ENCODE peak calls at places on chromosome 12, in ten cellular contexts. One of them, this sample, is unnamed.

GRCh38 chr12:14567311-14568195 is at the start of gene PLBD1:
- DNase-seq in HTR-8/SVneo: no peak
- DNase-seq in PC-3: peak; percentile 44
- DNase-seq in GM12891: peak; percentile 51
- DNase-seq in stimulated activated CD4-positive, alpha-beta T cell treated with anti-CD3 and anti-CD28 coated beads, Interleukin-4, amount 100 ng/mL, for 48 hours: no peak
- DNase-seq in CD8-positive, alpha-beta memory T cell: no peak
- DNase-seq in activated T-helper 9 cell treated with anti-CD3 and anti-CD28 coated beads, Interleukin-2, amount 50 U/mL, for 16 hours: no peak
- DNase-seq in T-helper 17 cell: no peak
- DNase-seq in NCI-H1417: peak; percentile 44
- DNase-seq in activated CD4-positive, alpha-beta memory T cell treated with anti-CD3 and anti-CD28 coated beads, Interleukin-2, amount 10 ng/mL, durations not matched to agents 7 days and 5 days: no peak
- DNase-seq in this sample: peak; percentile 12

GRCh38 chr12:87217486-87217885 is 811.7 kb downstream of the C12orf50 start:
- DNase-seq in GM12891: no peak
- DNase-seq in stimulated activated CD4-positive, alpha-beta T cell treated with anti-CD3 and anti-CD28 coated beads, Interleukin-4, amount 100 ng/mL, for 48 hours: no peak
- DNase-seq in T-helper 17 cell: no peak
- DNase-seq in CD8-positive, alpha-beta memory T cell: no peak
- DNase-seq in HTR-8/SVneo: no peak
- DNase-seq in activated CD4-positive, alpha-beta memory T cell treated with anti-CD3 and anti-CD28 coated beads, Interleukin-2, amount 10 ng/mL, durations not matched to agents 7 days and 5 days: no peak
- DNase-seq in NCI-H1417: no peak
- DNase-seq in activated T-helper 9 cell treated with anti-CD3 and anti-CD28 coated beads, Interleukin-2, amount 50 U/mL, for 16 hours: no peak
- DNase-seq in PC-3: no peak
- DNase-seq in this sample: no peak

GRCh38 chr12:105204916-105205315 is 31.1 kb downstream of the APPL2 start:
- DNase-seq in stimulated activated CD4-positive, alpha-beta T cell treated with anti-CD3 and anti-CD28 coated beads, Interleukin-4, amount 100 ng/mL, for 48 hours: peak; percentile 28
- DNase-seq in GM12891: no peak
- DNase-seq in activated CD4-positive, alpha-beta memory T cell treated with anti-CD3 and anti-CD28 coated beads, Interleukin-2, amount 10 ng/mL, durations not matched to agents 7 days and 5 days: no peak
- DNase-seq in NCI-H1417: no peak
- DNase-seq in HTR-8/SVneo: no peak
- DNase-seq in activated T-helper 9 cell treated with anti-CD3 and anti-CD28 coated beads, Interleukin-2, amount 50 U/mL, for 16 hours: no peak
- DNase-seq in PC-3: peak; percentile 83
- DNase-seq in CD8-positive, alpha-beta memory T cell: no peak
- DNase-seq in T-helper 17 cell: no peak
- DNase-seq in this sample: no peak

GRCh38 chr12:93318720-93319522 is 58.8 kb upstream of the NUDT4 start:
- DNase-seq in NCI-H1417: peak; percentile 93
- DNase-seq in GM12891: no peak
- DNase-seq in T-helper 17 cell: no peak
- DNase-seq in activated T-helper 9 cell treated with anti-CD3 and anti-CD28 coated beads, Interleukin-2, amount 50 U/mL, for 16 hours: no peak
- DNase-seq in activated CD4-positive, alpha-beta memory T cell treated with anti-CD3 and anti-CD28 coated beads, Interleukin-2, amount 10 ng/mL, durations not matched to agents 7 days and 5 days: no peak
- DNase-seq in stimulated activated CD4-positive, alpha-beta T cell treated with anti-CD3 and anti-CD28 coated beads, Interleukin-4, amount 100 ng/mL, for 48 hours: no peak
- DNase-seq in CD8-positive, alpha-beta memory T cell: no peak
- DNase-seq in HTR-8/SVneo: no peak
- DNase-seq in PC-3: no peak
- DNase-seq in this sample: no peak

GRCh38 chr12:113407931-113408585 is 4.4 kb upstream of the SDS start:
- DNase-seq in CD8-positive, alpha-beta memory T cell: no peak
- DNase-seq in activated CD4-positive, alpha-beta memory T cell treated with anti-CD3 and anti-CD28 coated beads, Interleukin-2, amount 10 ng/mL, durations not matched to agents 7 days and 5 days: no peak
- DNase-seq in GM12891: no peak
- DNase-seq in NCI-H1417: no peak
- DNase-seq in activated T-helper 9 cell treated with anti-CD3 and anti-CD28 coated beads, Interleukin-2, amount 50 U/mL, for 16 hours: no peak
- DNase-seq in stimulated activated CD4-positive, alpha-beta T cell treated with anti-CD3 and anti-CD28 coated beads, Interleukin-4, amount 100 ng/mL, for 48 hours: no peak
- DNase-seq in T-helper 17 cell: no peak
- DNase-seq in HTR-8/SVneo: no peak
- DNase-seq in PC-3: peak; percentile 55
- DNase-seq in this sample: no peak

GRCh38 chr12:54725233-54725843 is 77.2 kb upstream of the DCD start:
- DNase-seq in CD8-positive, alpha-beta memory T cell: no peak
- DNase-seq in PC-3: peak; percentile 56
- DNase-seq in GM12891: no peak
- DNase-seq in NCI-H1417: peak; percentile 49
- DNase-seq in stimulated activated CD4-positive, alpha-beta T cell treated with anti-CD3 and anti-CD28 coated beads, Interleukin-4, amount 100 ng/mL, for 48 hours: no peak
- DNase-seq in HTR-8/SVneo: peak; percentile 10
- DNase-seq in activated T-helper 9 cell treated with anti-CD3 and anti-CD28 coated beads, Interleukin-2, amount 50 U/mL, for 16 hours: no peak
- DNase-seq in T-helper 17 cell: no peak
- DNase-seq in activated CD4-positive, alpha-beta memory T cell treated with anti-CD3 and anti-CD28 coated beads, Interleukin-2, amount 10 ng/mL, durations not matched to agents 7 days and 5 days: no peak
- DNase-seq in this sample: no peak

GRCh38 chr12:3496964-3497363 is 6.0 kb downstream of the PRMT8 start:
- DNase-seq in GM12891: no peak
- DNase-seq in CD8-positive, alpha-beta memory T cell: no peak
- DNase-seq in NCI-H1417: peak; percentile 71
- DNase-seq in T-helper 17 cell: no peak
- DNase-seq in HTR-8/SVneo: no peak
- DNase-seq in activated T-helper 9 cell treated with anti-CD3 and anti-CD28 coated beads, Interleukin-2, amount 50 U/mL, for 16 hours: no peak
- DNase-seq in stimulated activated CD4-positive, alpha-beta T cell treated with anti-CD3 and anti-CD28 coated beads, Interleukin-4, amount 100 ng/mL, for 48 hours: no peak
- DNase-seq in activated CD4-positive, alpha-beta memory T cell treated with anti-CD3 and anti-CD28 coated beads, Interleukin-2, amount 10 ng/mL, durations not matched to agents 7 days and 5 days: no peak
- DNase-seq in PC-3: peak; percentile 42
- DNase-seq in this sample: no peak

GRCh38 chr12:54393743-54394142 is 9.2 kb upstream of the ZNF385A start:
- DNase-seq in activated CD4-positive, alpha-beta memory T cell treated with anti-CD3 and anti-CD28 coated beads, Interleukin-2, amount 10 ng/mL, durations not matched to agents 7 days and 5 days: no peak
- DNase-seq in PC-3: no peak
- DNase-seq in GM12891: no peak
- DNase-seq in HTR-8/SVneo: no peak
- DNase-seq in stimulated activated CD4-positive, alpha-beta T cell treated with anti-CD3 and anti-CD28 coated beads, Interleukin-4, amount 100 ng/mL, for 48 hours: no peak
- DNase-seq in CD8-positive, alpha-beta memory T cell: no peak
- DNase-seq in T-helper 17 cell: no peak
- DNase-seq in activated T-helper 9 cell treated with anti-CD3 and anti-CD28 coated beads, Interleukin-2, amount 50 U/mL, for 16 hours: no peak
- DNase-seq in NCI-H1417: no peak
- DNase-seq in this sample: no peak

GRCh38 chr12:93100610-93101009 is 171.5 kb upstream of the EEA1 start:
- DNase-seq in stimulated activated CD4-positive, alpha-beta T cell treated with anti-CD3 and anti-CD28 coated beads, Interleukin-4, amount 100 ng/mL, for 48 hours: no peak
- DNase-seq in NCI-H1417: no peak
- DNase-seq in activated T-helper 9 cell treated with anti-CD3 and anti-CD28 coated beads, Interleukin-2, amount 50 U/mL, for 16 hours: no peak
- DNase-seq in CD8-positive, alpha-beta memory T cell: no peak
- DNase-seq in GM12891: no peak
- DNase-seq in activated CD4-positive, alpha-beta memory T cell treated with anti-CD3 and anti-CD28 coated beads, Interleukin-2, amount 10 ng/mL, durations not matched to agents 7 days and 5 days: no peak
- DNase-seq in HTR-8/SVneo: no peak
- DNase-seq in PC-3: no peak
- DNase-seq in T-helper 17 cell: no peak
- DNase-seq in this sample: no peak

GRCh38 chr12:3004655-3005565 is 45.7 kb downstream of the TEAD4 start:
- DNase-seq in CD8-positive, alpha-beta memory T cell: no peak
- DNase-seq in activated CD4-positive, alpha-beta memory T cell treated with anti-CD3 and anti-CD28 coated beads, Interleukin-2, amount 10 ng/mL, durations not matched to agents 7 days and 5 days: no peak
- DNase-seq in T-helper 17 cell: no peak
- DNase-seq in NCI-H1417: no peak
- DNase-seq in HTR-8/SVneo: no peak
- DNase-seq in activated T-helper 9 cell treated with anti-CD3 and anti-CD28 coated beads, Interleukin-2, amount 50 U/mL, for 16 hours: no peak
- DNase-seq in stimulated activated CD4-positive, alpha-beta T cell treated with anti-CD3 and anti-CD28 coated beads, Interleukin-4, amount 100 ng/mL, for 48 hours: no peak
- DNase-seq in PC-3: no peak
- DNase-seq in GM12891: peak; percentile 46
- DNase-seq in this sample: no peak

GRCh38 chr12:52029686-52030085 is 21.6 kb upstream of the NR4A1 start:
- DNase-seq in activated CD4-positive, alpha-beta memory T cell treated with anti-CD3 and anti-CD28 coated beads, Interleukin-2, amount 10 ng/mL, durations not matched to agents 7 days and 5 days: no peak
- DNase-seq in stimulated activated CD4-positive, alpha-beta T cell treated with anti-CD3 and anti-CD28 coated beads, Interleukin-4, amount 100 ng/mL, for 48 hours: no peak
- DNase-seq in GM12891: no peak
- DNase-seq in PC-3: peak; percentile 25
- DNase-seq in CD8-positive, alpha-beta memory T cell: no peak
- DNase-seq in T-helper 17 cell: no peak
- DNase-seq in activated T-helper 9 cell treated with anti-CD3 and anti-CD28 coated beads, Interleukin-2, amount 50 U/mL, for 16 hours: no peak
- DNase-seq in NCI-H1417: peak; percentile 98
- DNase-seq in HTR-8/SVneo: no peak
- DNase-seq in this sample: no peak

GRCh38 chr12:50057000-50057841 is at the start of gene ASIC1:
- DNase-seq in PC-3: peak; percentile 64
- DNase-seq in NCI-H1417: peak; percentile 85
- DNase-seq in GM12891: peak; percentile 65
- DNase-seq in stimulated activated CD4-positive, alpha-beta T cell treated with anti-CD3 and anti-CD28 coated beads, Interleukin-4, amount 100 ng/mL, for 48 hours: peak; percentile 48
- DNase-seq in CD8-positive, alpha-beta memory T cell: peak; percentile 68
- DNase-seq in HTR-8/SVneo: peak; percentile 72
- DNase-seq in activated CD4-positive, alpha-beta memory T cell treated with anti-CD3 and anti-CD28 coated beads, Interleukin-2, amount 10 ng/mL, durations not matched to agents 7 days and 5 days: peak; percentile 44
- DNase-seq in activated T-helper 9 cell treated with anti-CD3 and anti-CD28 coated beads, Interleukin-2, amount 50 U/mL, for 16 hours: peak; percentile 27
- DNase-seq in T-helper 17 cell: peak; percentile 21
- DNase-seq in this sample: peak; percentile 87

GRCh38 chr12:10554971-10555481 is 49.3 kb downstream of the EIF2S3B start:
- DNase-seq in activated T-helper 9 cell treated with anti-CD3 and anti-CD28 coated beads, Interleukin-2, amount 50 U/mL, for 16 hours: no peak
- DNase-seq in HTR-8/SVneo: no peak
- DNase-seq in stimulated activated CD4-positive, alpha-beta T cell treated with anti-CD3 and anti-CD28 coated beads, Interleukin-4, amount 100 ng/mL, for 48 hours: no peak
- DNase-seq in T-helper 17 cell: no peak
- DNase-seq in activated CD4-positive, alpha-beta memory T cell treated with anti-CD3 and anti-CD28 coated beads, Interleukin-2, amount 10 ng/mL, durations not matched to agents 7 days and 5 days: no peak
- DNase-seq in GM12891: no peak
- DNase-seq in CD8-positive, alpha-beta memory T cell: peak; percentile 70
- DNase-seq in NCI-H1417: no peak
- DNase-seq in PC-3: no peak
- DNase-seq in this sample: no peak

GRCh38 chr12:6461401-6462233 is 8.9 kb downstream of the VAMP1 start:
- DNase-seq in activated T-helper 9 cell treated with anti-CD3 and anti-CD28 coated beads, Interleukin-2, amount 50 U/mL, for 16 hours: peak; percentile 64
- DNase-seq in PC-3: no peak
- DNase-seq in T-helper 17 cell: peak; percentile 52
- DNase-seq in GM12891: peak; percentile 71
- DNase-seq in CD8-positive, alpha-beta memory T cell: peak; percentile 93
- DNase-seq in activated CD4-positive, alpha-beta memory T cell treated with anti-CD3 and anti-CD28 coated beads, Interleukin-2, amount 10 ng/mL, durations not matched to agents 7 days and 5 days: peak; percentile 91
- DNase-seq in NCI-H1417: no peak
- DNase-seq in HTR-8/SVneo: no peak
- DNase-seq in stimulated activated CD4-positive, alpha-beta T cell treated with anti-CD3 and anti-CD28 coated beads, Interleukin-4, amount 100 ng/mL, for 48 hours: peak; percentile 80
- DNase-seq in this sample: no peak

GRCh38 chr12:84910549-84911241 is 1.9 kb downstream of the SLC6A15 start:
- DNase-seq in HTR-8/SVneo: no peak
- DNase-seq in GM12891: no peak
- DNase-seq in activated T-helper 9 cell treated with anti-CD3 and anti-CD28 coated beads, Interleukin-2, amount 50 U/mL, for 16 hours: no peak
- DNase-seq in CD8-positive, alpha-beta memory T cell: no peak
- DNase-seq in activated CD4-positive, alpha-beta memory T cell treated with anti-CD3 and anti-CD28 coated beads, Interleukin-2, amount 10 ng/mL, durations not matched to agents 7 days and 5 days: no peak
- DNase-seq in stimulated activated CD4-positive, alpha-beta T cell treated with anti-CD3 and anti-CD28 coated beads, Interleukin-4, amount 100 ng/mL, for 48 hours: no peak
- DNase-seq in T-helper 17 cell: no peak
- DNase-seq in PC-3: no peak
- DNase-seq in NCI-H1417: peak; percentile 90
- DNase-seq in this sample: peak; percentile 6

GRCh38 chr12:61018571-61018970 is 1241.6 kb upstream of the USP15 start:
- DNase-seq in PC-3: no peak
- DNase-seq in activated T-helper 9 cell treated with anti-CD3 and anti-CD28 coated beads, Interleukin-2, amount 50 U/mL, for 16 hours: no peak
- DNase-seq in activated CD4-positive, alpha-beta memory T cell treated with anti-CD3 and anti-CD28 coated beads, Interleukin-2, amount 10 ng/mL, durations not matched to agents 7 days and 5 days: no peak
- DNase-seq in stimulated activated CD4-positive, alpha-beta T cell treated with anti-CD3 and anti-CD28 coated beads, Interleukin-4, amount 100 ng/mL, for 48 hours: no peak
- DNase-seq in HTR-8/SVneo: no peak
- DNase-seq in CD8-positive, alpha-beta memory T cell: no peak
- DNase-seq in NCI-H1417: no peak
- DNase-seq in GM12891: no peak
- DNase-seq in T-helper 17 cell: no peak
- DNase-seq in this sample: no peak

GRCh38 chr12:106309671-106310313 is 7.3 kb downstream of the TCP11L2 start:
- DNase-seq in HTR-8/SVneo: peak; percentile 33
- DNase-seq in activated T-helper 9 cell treated with anti-CD3 and anti-CD28 coated beads, Interleukin-2, amount 50 U/mL, for 16 hours: no peak
- DNase-seq in NCI-H1417: no peak
- DNase-seq in stimulated activated CD4-positive, alpha-beta T cell treated with anti-CD3 and anti-CD28 coated beads, Interleukin-4, amount 100 ng/mL, for 48 hours: no peak
- DNase-seq in PC-3: peak; percentile 37
- DNase-seq in activated CD4-positive, alpha-beta memory T cell treated with anti-CD3 and anti-CD28 coated beads, Interleukin-2, amount 10 ng/mL, durations not matched to agents 7 days and 5 days: no peak
- DNase-seq in T-helper 17 cell: no peak
- DNase-seq in GM12891: no peak
- DNase-seq in CD8-positive, alpha-beta memory T cell: no peak
- DNase-seq in this sample: no peak

GRCh38 chr12:65420941-65421340 is 142.5 kb downstream of the MSRB3 start:
- DNase-seq in T-helper 17 cell: no peak
- DNase-seq in NCI-H1417: no peak
- DNase-seq in HTR-8/SVneo: no peak
- DNase-seq in stimulated activated CD4-positive, alpha-beta T cell treated with anti-CD3 and anti-CD28 coated beads, Interleukin-4, amount 100 ng/mL, for 48 hours: no peak
- DNase-seq in PC-3: no peak
- DNase-seq in activated T-helper 9 cell treated with anti-CD3 and anti-CD28 coated beads, Interleukin-2, amount 50 U/mL, for 16 hours: no peak
- DNase-seq in CD8-positive, alpha-beta memory T cell: no peak
- DNase-seq in activated CD4-positive, alpha-beta memory T cell treated with anti-CD3 and anti-CD28 coated beads, Interleukin-2, amount 10 ng/mL, durations not matched to agents 7 days and 5 days: no peak
- DNase-seq in GM12891: no peak
- DNase-seq in this sample: no peak

This sample was measured in caudate nucleus.